ENCODE peak calls at places on chromosome X, in six cellular contexts. One of them, this sample, is unnamed.

GRCh38 chrX:134948333-134949241 is 42.2 kb upstream of the SMIM10 start:
- DNase-seq in pancreas: no peak
- DNase-seq in CD4-positive, alpha-beta T cell: no peak
- DNase-seq in A549: peak; percentile 41
- DNase-seq in tibial nerve: no peak
- DNase-seq in GM13977: no peak
- DNase-seq in this sample: no peak

GRCh38 chrX:13664026-13664425 is 11.1 kb downstream of the TCEANC start:
- DNase-seq in pancreas: no peak
- DNase-seq in A549: no peak
- DNase-seq in tibial nerve: no peak
- DNase-seq in CD4-positive, alpha-beta T cell: no peak
- DNase-seq in GM13977: no peak
- DNase-seq in this sample: no peak

GRCh38 chrX:10656214-10656613 is 35.8 kb upstream of the MID1 start:
- DNase-seq in tibial nerve: no peak
- DNase-seq in CD4-positive, alpha-beta T cell: no peak
- DNase-seq in A549: no peak
- DNase-seq in pancreas: no peak
- DNase-seq in GM13977: no peak
- DNase-seq in this sample: no peak

GRCh38 chrX:12197030-12197429 is 58.8 kb downstream of the FRMPD4 start:
- DNase-seq in tibial nerve: no peak
- DNase-seq in pancreas: no peak
- DNase-seq in A549: no peak
- DNase-seq in CD4-positive, alpha-beta T cell: no peak
- DNase-seq in GM13977: no peak
- DNase-seq in this sample: no peak

GRCh38 chrX:119190251-119190651 is 45.8 kb upstream of the PGRMC1 start:
- DNase-seq in GM13977: no peak
- DNase-seq in pancreas: no peak
- DNase-seq in tibial nerve: peak; percentile 5
- DNase-seq in CD4-positive, alpha-beta T cell: no peak
- DNase-seq in A549: no peak
- DNase-seq in this sample: no peak

GRCh38 chrX:27883468-27884092 is 75.8 kb downstream of the MAGEB10 start:
- DNase-seq in CD4-positive, alpha-beta T cell: no peak
- DNase-seq in tibial nerve: no peak
- DNase-seq in pancreas: no peak
- DNase-seq in A549: no peak
- DNase-seq in GM13977: no peak
- DNase-seq in this sample: no peak

GRCh38 chrX:97743014-97743413 is 859.3 kb downstream of the RPA4 start:
- DNase-seq in A549: no peak
- DNase-seq in pancreas: no peak
- DNase-seq in CD4-positive, alpha-beta T cell: no peak
- DNase-seq in GM13977: no peak
- DNase-seq in tibial nerve: no peak
- DNase-seq in this sample: no peak

GRCh38 chrX:9482408-9482807 is 17.6 kb downstream of the TBL1X start:
- DNase-seq in CD4-positive, alpha-beta T cell: no peak
- DNase-seq in tibial nerve: no peak
- DNase-seq in A549: no peak
- DNase-seq in GM13977: no peak
- DNase-seq in pancreas: no peak
- DNase-seq in this sample: no peak

GRCh38 chrX:97210501-97210900 is 326.8 kb downstream of the RPA4 start:
- DNase-seq in CD4-positive, alpha-beta T cell: no peak
- DNase-seq in GM13977: no peak
- DNase-seq in A549: no peak
- DNase-seq in tibial nerve: no peak
- DNase-seq in pancreas: no peak
- DNase-seq in this sample: no peak

GRCh38 chrX:12672362-12673106 is 118.7 kb upstream of the PRPS2 start:
- DNase-seq in pancreas: no peak
- DNase-seq in GM13977: no peak
- DNase-seq in CD4-positive, alpha-beta T cell: no peak
- DNase-seq in tibial nerve: no peak
- DNase-seq in A549: no peak
- DNase-seq in this sample: no peak

GRCh38 chrX:78106651-78106986 is 2.6 kb downstream of the PGK1 start:
- DNase-seq in A549: no peak
- DNase-seq in tibial nerve: no peak
- DNase-seq in pancreas: no peak
- DNase-seq in CD4-positive, alpha-beta T cell: no peak
- DNase-seq in GM13977: no peak
- DNase-seq in this sample: no peak

GRCh38 chrX:110743679-110744340 is 51.8 kb downstream of the CHRDL1 start:
- DNase-seq in GM13977: no peak
- DNase-seq in pancreas: no peak
- DNase-seq in tibial nerve: no peak
- DNase-seq in CD4-positive, alpha-beta T cell: no peak
- DNase-seq in A549: no peak
- DNase-seq in this sample: no peak

GRCh38 chrX:74248889-74249288 is 55.1 kb upstream of the ZCCHC13 start:
- DNase-seq in CD4-positive, alpha-beta T cell: no peak
- DNase-seq in pancreas: no peak
- DNase-seq in tibial nerve: no peak
- DNase-seq in A549: no peak
- DNase-seq in GM13977: no peak
- DNase-seq in this sample: no peak

GRCh38 chrX:134810211-134810610 is 151.9 kb upstream of the PLAC1 start:
- DNase-seq in GM13977: no peak
- DNase-seq in pancreas: no peak
- DNase-seq in A549: no peak
- DNase-seq in CD4-positive, alpha-beta T cell: no peak
- DNase-seq in tibial nerve: no peak
- DNase-seq in this sample: no peak

GRCh38 chrX:109553862-109554261 is 17.2 kb downstream of the NXT2 start:
- DNase-seq in A549: no peak
- DNase-seq in CD4-positive, alpha-beta T cell: no peak
- DNase-seq in GM13977: no peak
- DNase-seq in tibial nerve: no peak
- DNase-seq in pancreas: no peak
- DNase-seq in this sample: no peak

GRCh38 chrX:154987940-154988339 is 34.6 kb downstream of the F8 start:
- DNase-seq in tibial nerve: no peak
- DNase-seq in CD4-positive, alpha-beta T cell: no peak
- DNase-seq in A549: no peak
- DNase-seq in pancreas: no peak
- DNase-seq in GM13977: no peak
- DNase-seq in this sample: no peak

GRCh38 chrX:39476596-39476995 is 621.2 kb downstream of the BCOR start:
- DNase-seq in tibial nerve: no peak
- DNase-seq in A549: no peak
- DNase-seq in pancreas: no peak
- DNase-seq in GM13977: no peak
- DNase-seq in CD4-positive, alpha-beta T cell: no peak
- DNase-seq in this sample: no peak

GRCh38 chrX:74925210-74926088 is at the start of gene NEXMIF:
- DNase-seq in A549: peak; percentile 45
- DNase-seq in tibial nerve: no peak
- DNase-seq in pancreas: peak; percentile 46
- DNase-seq in CD4-positive, alpha-beta T cell: no peak
- DNase-seq in GM13977: peak; percentile 65
- DNase-seq in this sample: peak; percentile 52

GRCh38 chrX:153638041-153638371 is 9.0 kb upstream of the DUSP9 start:
- DNase-seq in pancreas: no peak
- DNase-seq in tibial nerve: no peak
- DNase-seq in CD4-positive, alpha-beta T cell: no peak
- DNase-seq in A549: no peak
- DNase-seq in GM13977: peak; percentile 11
- DNase-seq in this sample: no peak

GRCh38 chrX:118847676-118848075 is 24.1 kb downstream of the ZCCHC12 start:
- DNase-seq in pancreas: no peak
- DNase-seq in tibial nerve: peak; percentile 36
- DNase-seq in GM13977: peak; percentile 57
- DNase-seq in CD4-positive, alpha-beta T cell: no peak
- DNase-seq in A549: peak; percentile 51
- DNase-seq in this sample: peak; percentile 45

GRCh38 chrX:119638725-119639471 is 32.7 kb upstream of the NKRF start:
- DNase-seq in pancreas: no peak
- DNase-seq in CD4-positive, alpha-beta T cell: no peak
- DNase-seq in A549: no peak
- DNase-seq in tibial nerve: no peak
- DNase-seq in GM13977: peak; percentile 78
- DNase-seq in this sample: peak; percentile 44

GRCh38 chrX:17689971-17690409 is 47.3 kb upstream of the SCML1 start:
- DNase-seq in GM13977: peak; percentile 57
- DNase-seq in A549: peak; percentile 35
- DNase-seq in pancreas: peak; percentile 61
- DNase-seq in CD4-positive, alpha-beta T cell: peak; percentile 1
- DNase-seq in tibial nerve: peak; percentile 82
- DNase-seq in this sample: peak; percentile 29

GRCh38 chrX:101393530-101394305 is 2.9 kb downstream of the RPL36A start:
- DNase-seq in pancreas: no peak
- DNase-seq in CD4-positive, alpha-beta T cell: no peak
- DNase-seq in A549: no peak
- DNase-seq in tibial nerve: no peak
- DNase-seq in GM13977: no peak
- DNase-seq in this sample: no peak

GRCh38 chrX:153642655-153643430 is 4.2 kb upstream of the DUSP9 start:
- DNase-seq in tibial nerve: no peak
- DNase-seq in A549: no peak
- DNase-seq in GM13977: no peak
- DNase-seq in CD4-positive, alpha-beta T cell: no peak
- DNase-seq in pancreas: no peak
- DNase-seq in this sample: no peak

GRCh38 chrX:110338850-110339373 is 19.7 kb upstream of the RTL9 start:
- DNase-seq in pancreas: no peak
- DNase-seq in A549: no peak
- DNase-seq in CD4-positive, alpha-beta T cell: no peak
- DNase-seq in tibial nerve: no peak
- DNase-seq in GM13977: no peak
- DNase-seq in this sample: no peak

GRCh38 chrX:123184199-123184857 is at the start of gene GRIA3:
- DNase-seq in A549: no peak
- DNase-seq in CD4-positive, alpha-beta T cell: no peak
- DNase-seq in pancreas: no peak
- DNase-seq in tibial nerve: peak; percentile 7
- DNase-seq in GM13977: no peak
- DNase-seq in this sample: no peak

GRCh38 chrX:153494061-153494460 is 719 bp upstream of the BGN start:
- DNase-seq in tibial nerve: no peak
- DNase-seq in GM13977: no peak
- DNase-seq in CD4-positive, alpha-beta T cell: no peak
- DNase-seq in A549: no peak
- DNase-seq in pancreas: no peak
- DNase-seq in this sample: no peak

DNA sequence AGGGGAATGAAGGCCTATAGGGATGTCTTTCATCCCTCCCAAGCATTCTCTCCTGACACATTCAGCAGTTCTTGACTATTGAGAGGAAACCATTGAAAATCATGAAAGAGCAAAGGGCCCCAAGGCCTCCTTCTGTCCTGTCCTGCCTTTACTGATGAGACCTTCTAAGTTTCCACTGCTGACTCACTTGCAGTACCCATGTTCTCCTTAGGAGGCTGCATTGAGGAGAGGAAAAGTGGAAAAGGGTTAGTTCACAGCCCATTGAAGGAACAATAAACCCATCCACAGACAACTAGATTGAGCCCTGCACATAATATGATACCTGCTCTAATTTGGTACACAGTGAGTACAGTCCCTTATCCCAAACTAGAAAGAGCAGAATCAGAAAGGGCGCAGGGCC is 115.1 kb upstream of the PNPLA4 start:
- DNase-seq in GM13977: no peak
- DNase-seq in pancreas: no peak
- DNase-seq in CD4-positive, alpha-beta T cell: no peak
- DNase-seq in tibial nerve: no peak
- DNase-seq in A549: peak; percentile 1
- DNase-seq in this sample: no peak
- TF ChIP-seq CTCF in GM13977: peak; percentile 2
- TF ChIP-seq CTCF in pancreas: no peak
- TF ChIP-seq CTCF in CD4-positive, alpha-beta T cell: no peak
- TF ChIP-seq CTCF in tibial nerve: no peak
- TF ChIP-seq CTCF in A549: no peak
- TF ChIP-seq CTCF in this sample: no peak

DNA sequence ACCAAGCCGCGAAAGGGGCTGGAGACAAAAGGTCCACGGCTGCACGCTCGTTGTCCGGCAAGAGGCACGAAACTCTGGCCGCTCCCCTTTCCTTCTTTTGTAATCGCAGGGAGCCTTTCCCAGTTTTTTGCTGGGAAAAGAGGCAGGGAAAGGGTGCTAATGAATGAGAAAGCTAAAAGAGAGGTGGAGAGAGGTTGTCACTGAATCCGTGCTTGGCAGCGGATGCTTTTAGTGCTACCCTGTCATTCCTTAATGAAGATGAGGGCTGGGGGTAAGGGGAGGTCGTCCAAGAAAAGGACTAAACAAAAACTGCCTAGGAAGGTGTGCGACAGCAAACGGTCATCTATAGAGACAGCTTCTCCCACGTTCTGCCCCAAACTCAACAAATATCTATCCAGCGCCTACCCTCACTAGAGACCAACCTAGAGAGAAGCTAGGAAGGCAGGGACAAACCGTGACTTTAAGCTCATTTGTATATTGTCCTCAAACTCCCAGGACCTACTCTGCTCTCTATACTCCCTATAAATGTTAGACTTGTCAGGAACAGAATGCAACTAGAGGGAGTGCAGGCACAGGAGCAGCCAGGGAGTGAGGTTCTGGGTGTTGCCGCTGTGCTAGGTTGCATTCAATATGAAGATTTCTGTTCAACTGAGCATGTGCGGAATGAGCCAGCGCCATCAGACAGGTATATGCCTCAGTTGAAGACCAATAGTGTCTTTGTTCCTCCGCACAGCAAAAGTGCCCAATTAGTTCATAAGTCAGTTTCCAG is 755 bp upstream of the CASK start:
- DNase-seq in A549: peak; percentile 44
- DNase-seq in GM13977: peak; percentile 30
- DNase-seq in tibial nerve: peak; percentile 4
- DNase-seq in CD4-positive, alpha-beta T cell: peak; percentile 20
- DNase-seq in pancreas: peak; percentile 26
- DNase-seq in this sample: peak; percentile 23
- TF ChIP-seq CTCF in A549: no peak
- TF ChIP-seq CTCF in GM13977: no peak
- TF ChIP-seq CTCF in tibial nerve: no peak
- TF ChIP-seq CTCF in CD4-positive, alpha-beta T cell: no peak
- TF ChIP-seq CTCF in pancreas: no peak
- TF ChIP-seq CTCF in this sample: no peak

GRCh38 chrX:47643926-47644325 is 6.4 kb downstream of the ELK1 start:
- DNase-seq in GM13977: no peak
- DNase-seq in A549: no peak
- DNase-seq in tibial nerve: no peak
- DNase-seq in CD4-positive, alpha-beta T cell: no peak
- DNase-seq in pancreas: no peak
- DNase-seq in this sample: no peak
- TF ChIP-seq CTCF in GM13977: peak; percentile 36
- TF ChIP-seq CTCF in A549: peak; percentile 22
- TF ChIP-seq CTCF in tibial nerve: no peak
- TF ChIP-seq CTCF in CD4-positive, alpha-beta T cell: no peak
- TF ChIP-seq CTCF in pancreas: no peak
- TF ChIP-seq CTCF in this sample: no peak

GRCh38 chrX:95716841-95717240 is 967.8 kb upstream of the DIAPH2 start:
- DNase-seq in A549: no peak
- DNase-seq in tibial nerve: no peak
- DNase-seq in CD4-positive, alpha-beta T cell: no peak
- DNase-seq in GM13977: no peak
- DNase-seq in pancreas: no peak
- DNase-seq in this sample: no peak

GRCh38 chrX:95721011-95721410 is 963.6 kb upstream of the DIAPH2 start:
- DNase-seq in tibial nerve: no peak
- DNase-seq in A549: no peak
- DNase-seq in pancreas: no peak
- DNase-seq in CD4-positive, alpha-beta T cell: no peak
- DNase-seq in GM13977: no peak
- DNase-seq in this sample: no peak

GRCh38 chrX:95718746-95719145 is 965.9 kb upstream of the DIAPH2 start:
- DNase-seq in A549: no peak
- DNase-seq in GM13977: no peak
- DNase-seq in pancreas: no peak
- DNase-seq in CD4-positive, alpha-beta T cell: no peak
- DNase-seq in tibial nerve: no peak
- DNase-seq in this sample: no peak
- TF ChIP-seq CTCF in A549: no peak
- TF ChIP-seq CTCF in GM13977: no peak
- TF ChIP-seq CTCF in pancreas: no peak
- TF ChIP-seq CTCF in CD4-positive, alpha-beta T cell: no peak
- TF ChIP-seq CTCF in tibial nerve: no peak
- TF ChIP-seq CTCF in this sample: no peak